ENCODE peak calls at places on chromosomes 11 and 22, in nine cellular contexts. I, J, N, B, X, Q, T, A and V are unnamed samples. For H3K36me3, the result is how much of the 10 kb centered on the place peaks cover.

GRCh38 chr11:47512701-47513100 is 40.2 kb downstream of the CELF1 start:
- DNase-seq in N (no peak), I (no peak), T (no peak), Q (no peak), J (no peak), X (no peak), B (no peak), A (no peak), V (no peak)

GRCh38 chr11:129278586-129279319 is 86.6 kb upstream of the ARHGAP32 start:
- DNase-seq in A (no peak), N (no peak), Q (no peak), T (peak), B (no peak), I (no peak), X (no peak), J (no peak), V (no peak)

GRCh38 chr11:72075756-72076155 is 4.6 kb downstream of the NUMA1 start:
- DNase-seq in J (no peak), X (no peak), Q (no peak), B (no peak), A (no peak), I (no peak), T (no peak), N (no peak), V (no peak)

GRCh38 chr11:117459979-117460300 is 132.3 kb downstream of the CEP164 start:
- DNase-seq in X (no peak), I (no peak), Q (no peak), B (no peak), T (no peak), N (no peak), A (no peak), J (peak), V (no peak)

GRCh38 chr22:23230348-23231068 is 50.2 kb downstream of the BCR start:
- DNase-seq in T (peak), N (no peak), A (peak), I (no peak), X (no peak), B (no peak), J (no peak), Q (no peak), V (no peak)

GRCh38 chr11:99739464-99740089 is 718.8 kb downstream of the CNTN5 start:
- DNase-seq in N (no peak), X (no peak), A (peak), J (no peak), B (peak), Q (no peak), I (no peak), T (no peak), V (no peak)

GRCh38 chr11:68751331-68751856 is at the start of gene TESMIN:
- DNase-seq in J (peak), N (peak), Q (peak), B (peak), X (peak), A (peak), I (peak), T (peak), V (peak)

GRCh38 chr11:128610765-128611617 is 23.6 kb upstream of the ETS1 start:
- DNase-seq in N (no peak), X (no peak), T (peak), I (no peak), J (no peak), A (no peak), Q (no peak), B (no peak), V (no peak)

GRCh38 chr11:57762235-57762866 is 749 bp downstream of the CTNND1 start:
- DNase-seq in N (no peak), Q (no peak), X (no peak), B (no peak), J (no peak), T (no peak), A (no peak), I (no peak), V (no peak)

GRCh38 chr11:95688501-95689222 is 100.9 kb downstream of the FAM76B start:
- DNase-seq in B (no peak), A (no peak), X (no peak), J (no peak), T (no peak), Q (no peak), N (no peak), I (no peak), V (no peak)

GRCh38 chr11:84247931-84248330 is 961.8 kb upstream of the CCDC90B start:
- DNase-seq in J (no peak), I (no peak), N (no peak), A (no peak), B (no peak), X (no peak), T (no peak), Q (no peak), V (no peak)

GRCh38 chr11:45165806-45166603 is 19.6 kb downstream of the PRDM11 start:
- DNase-seq in B (no peak), A (no peak), I (no peak), X (no peak), N (no peak), J (peak), T (peak), Q (no peak), V (no peak)

GRCh38 chr11:130806746-130807145 is 109.5 kb downstream of the SNX19 start:
- DNase-seq in N (no peak), X (no peak), J (no peak), B (no peak), I (no peak), T (no peak), A (no peak), Q (no peak), V (no peak)

GRCh38 chr11:44659641-44660040 is 67.1 kb upstream of the TSPAN18 start:
- DNase-seq in A (no peak), J (peak), B (no peak), Q (no peak), X (no peak), I (no peak), N (no peak), T (no peak), V (no peak)

GRCh38 chr22:36286096-36286957 is 33.4 kb downstream of the APOL1 start:
- DNase-seq in I (peak), X (no peak), N (peak), B (peak), J (peak), Q (peak), A (peak), T (peak), V (peak)

GRCh38 chr11:72058416-72059034 is 21.8 kb downstream of the NUMA1 start:
- DNase-seq in N (no peak), X (no peak), B (no peak), T (no peak), I (no peak), J (no peak), Q (no peak), A (no peak), V (no peak)

GRCh38 chr11:2847511-2847910 is 38.1 kb downstream of the CDKN1C start:
- DNase-seq in N (no peak), I (no peak), Q (no peak), A (no peak), B (no peak), T (no peak), X (no peak), J (no peak), V (no peak)

GRCh38 chr11:82494988-82495432 is 238.7 kb downstream of the FAM181B start:
- DNase-seq in B (peak), T (no peak), N (no peak), I (no peak), J (no peak), A (no peak), Q (no peak), X (no peak), V (no peak)

GRCh38 chr11:117080370-117080769 is 17.9 kb downstream of the SIK3 start:
- DNase-seq in A (no peak), N (no peak), B (no peak), J (no peak), X (no peak), I (no peak), Q (no peak), T (no peak), V (no peak)

GRCh38 chr11:14259186-14259784 is 99.7 kb downstream of the RRAS2 start:
- DNase-seq in J (no peak), I (no peak), Q (no peak), N (no peak), A (no peak), X (no peak), B (no peak), T (no peak), V (no peak)

GRCh38 chr11:13335319-13335718 is 57.7 kb downstream of the BMAL1 start:
- DNase-seq in J (peak), N (peak), A (no peak), I (no peak), T (no peak), Q (peak), B (peak), X (peak), V (peak)

GRCh38 chr11:79381036-79381435 is 59.8 kb downstream of the TENM4 start:
- DNase-seq in Q (no peak), N (no peak), T (no peak), X (no peak), B (no peak), I (no peak), A (no peak), J (no peak), V (no peak)

GRCh38 chr11:79382301-79382700 is 58.5 kb downstream of the TENM4 start:
- DNase-seq in T (no peak), N (no peak), X (no peak), I (no peak), B (no peak), J (no peak), A (no peak), Q (no peak), V (no peak)

GRCh38 chr11:79388201-79388600 is 52.6 kb downstream of the TENM4 start:
- DNase-seq in A (no peak), J (no peak), N (no peak), I (no peak), T (no peak), B (no peak), X (no peak), Q (no peak), V (no peak)

DNA sequence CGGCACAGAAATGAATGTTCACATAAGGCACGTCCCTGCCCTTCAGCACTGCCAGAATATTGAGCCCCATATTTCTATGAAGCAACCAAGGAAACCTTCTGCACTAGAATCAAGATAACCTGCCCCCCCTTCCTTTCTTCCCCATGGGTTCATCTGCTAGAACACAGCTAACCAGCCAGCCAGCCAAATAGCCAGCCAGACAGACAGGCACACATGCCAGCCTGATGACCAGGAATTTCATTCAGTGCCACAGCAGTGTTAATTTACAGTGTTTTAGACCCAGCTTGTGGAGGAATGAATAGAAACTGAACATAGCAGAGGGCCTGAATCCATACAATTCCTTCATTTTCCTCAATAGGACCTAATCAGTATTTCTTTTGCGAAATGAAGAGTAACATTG is 57.0 kb downstream of the TENM4 start:
- DNase-seq in T (no peak), X (no peak), A (no peak), N (no peak), Q (no peak), J (no peak), I (no peak), B (no peak), V (no peak)
- TF ChIP-seq POLR2AphosphoS5 in T (no peak), X (no peak), A (no peak), N (no peak), Q (no peak), J (no peak), I (no peak), B (no peak), V (no peak)

GRCh38 chr22:50287731-50288130 is 17.6 kb upstream of the MAPK11 start:
- DNase-seq in T (no peak), Q (no peak), N (no peak), J (no peak), X (no peak), A (no peak), B (no peak), I (no peak), V (no peak)
- H3K36me3 ChIP-seq in T (under half), Q (under half), N (half or more), J (half or more), X (half or more), A (under half), B (under half), I (half or more), V (half or more)

DNA sequence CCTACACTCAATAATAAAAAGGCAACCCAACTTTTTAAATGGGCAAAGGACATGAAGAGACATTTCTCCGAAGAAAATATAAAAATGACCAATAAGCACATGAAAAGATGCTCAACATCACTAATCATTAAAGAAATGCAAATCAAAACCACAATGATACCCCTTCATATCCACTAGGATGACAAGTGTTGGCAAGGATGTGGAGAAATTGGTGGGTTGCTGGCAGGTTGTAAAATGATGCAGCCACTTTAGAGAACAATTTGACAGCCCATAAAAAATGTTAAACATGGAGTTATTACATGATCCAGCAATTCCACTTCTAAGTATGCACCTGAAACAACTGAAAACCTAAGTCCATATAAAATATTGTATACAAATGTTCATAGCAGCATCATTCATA is 73.2 kb upstream of the LMO2 start:
- DNase-seq in J (no peak), A (no peak), Q (no peak), X (no peak), T (no peak), N (no peak), B (no peak), I (no peak), V (no peak)
- TF ChIP-seq POLR2AphosphoS5 in J (no peak), A (no peak), Q (no peak), X (no peak), T (no peak), N (no peak), B (no peak), I (no peak), V (no peak)

GRCh38 chr11:119228535-119229302 is 22.6 kb downstream of the CBL start:
- DNase-seq in J (no peak), X (no peak), T (no peak), Q (no peak), B (no peak), I (no peak), N (no peak), A (no peak), V (no peak)

GRCh38 chr11:119222308-119222707 is 16.2 kb downstream of the CBL start:
- DNase-seq in N (no peak), T (no peak), J (no peak), X (no peak), B (no peak), A (no peak), Q (no peak), I (no peak), V (no peak)

GRCh38 chr11:119218141-119218878 is 12.2 kb downstream of the CBL start:
- DNase-seq in B (no peak), A (no peak), Q (no peak), I (peak), X (no peak), T (no peak), N (no peak), J (no peak), V (no peak)

GRCh38 chr11:119222891-119223290 is 16.8 kb downstream of the CBL start:
- DNase-seq in Q (no peak), X (no peak), T (no peak), J (no peak), I (no peak), N (no peak), A (no peak), B (no peak), V (no peak)

DNA sequence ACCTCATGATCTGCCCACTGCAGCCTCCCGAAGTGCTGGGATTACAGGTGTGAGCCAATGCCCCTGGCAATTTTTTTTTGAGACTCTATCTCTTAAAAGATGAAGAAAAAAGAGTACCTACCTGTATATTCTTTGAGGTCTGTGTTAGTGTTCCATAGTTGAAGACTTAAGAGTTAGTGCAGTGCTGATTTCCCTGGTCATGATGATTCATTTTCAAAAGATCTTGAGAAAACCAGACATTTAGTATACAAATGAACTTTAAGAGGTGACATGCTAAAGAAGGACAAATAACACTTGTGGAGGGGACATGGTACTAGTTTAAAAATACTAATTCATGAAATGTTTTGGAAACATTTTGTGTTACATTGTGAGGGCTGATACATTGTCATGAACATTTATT is 17.7 kb downstream of the CBL start:
- DNase-seq in I (no peak), Q (no peak), J (no peak), N (no peak), B (no peak), X (no peak), A (no peak), T (no peak), V (no peak)
- H3K36me3 ChIP-seq in I (under half), Q (under half), J (under half), N (under half), B (under half), X (under half), A (under half), T (under half), V (under half)

DNA sequence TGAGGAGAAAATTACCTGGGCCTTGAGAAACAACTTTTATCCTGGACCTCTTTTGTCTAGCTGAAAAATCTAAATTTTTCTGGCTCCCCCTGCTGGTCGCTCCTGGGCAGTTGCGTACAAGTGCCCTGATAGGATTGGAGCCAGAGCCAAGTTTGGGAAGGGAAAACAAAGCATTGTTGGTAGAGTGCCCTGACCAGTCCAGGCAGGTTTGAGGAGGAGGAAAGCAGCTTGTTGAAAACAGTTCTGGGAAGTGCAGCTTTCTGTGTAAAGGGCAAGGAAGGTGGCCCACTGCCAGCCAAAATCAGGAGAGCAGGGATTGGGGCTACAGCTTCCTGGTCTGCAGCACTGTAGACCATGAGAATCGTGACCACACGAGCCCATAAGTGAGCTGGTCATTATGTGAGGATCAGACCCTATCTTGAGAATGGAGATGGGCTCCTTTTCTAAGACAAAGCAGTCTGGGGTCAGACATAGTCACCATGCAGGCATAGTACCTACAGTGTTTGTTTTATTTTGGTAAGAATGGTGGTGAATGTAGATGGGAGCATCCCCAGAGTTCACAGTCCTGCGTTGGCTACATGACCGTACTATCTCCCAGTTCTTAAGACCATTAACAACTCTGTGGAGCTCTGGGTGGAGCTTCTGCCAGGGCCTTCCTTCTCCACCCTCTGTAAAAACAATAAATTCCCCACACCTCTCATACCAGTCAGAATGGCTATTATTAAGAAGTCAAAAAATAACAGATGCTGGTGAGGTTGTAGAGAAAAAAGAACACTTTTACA is 21.3 kb upstream of the PIK3IP1 start:
- DNase-seq in X (peak), N (peak), Q (peak), T (peak), B (peak), I (peak), J (peak), A (peak), V (peak)
- TF ChIP-seq POLR2AphosphoS5 in X (peak), N (peak), Q (peak), T (peak), B (no peak), I (no peak), J (peak), A (peak), V (peak)

DNA sequence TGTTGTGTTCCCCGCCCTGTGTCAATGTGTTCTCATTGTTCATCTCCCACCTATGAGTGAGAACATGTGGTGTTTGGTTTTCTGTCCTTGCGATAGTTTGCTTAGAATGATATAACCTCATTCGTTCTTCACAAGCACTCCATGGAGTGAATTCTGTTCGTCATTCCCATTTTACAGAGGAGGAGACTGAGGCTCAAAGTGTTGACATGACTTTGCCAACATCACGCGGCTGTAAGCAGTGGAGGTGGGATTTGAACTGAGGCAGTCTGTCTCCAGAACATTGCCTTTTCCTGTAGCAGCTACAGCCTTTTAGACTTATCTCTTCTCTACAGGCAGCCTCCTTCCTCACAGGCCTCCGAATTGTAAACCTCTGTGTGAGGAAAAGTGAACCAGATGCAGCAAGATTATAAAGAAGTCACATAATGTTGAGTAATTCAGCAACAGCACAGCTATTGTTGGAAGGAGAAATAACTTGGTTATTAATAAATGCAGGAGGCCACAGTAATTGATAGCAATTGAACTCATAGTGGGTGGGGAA is 74.6 kb downstream of the MYO18B start:
- DNase-seq in B (no peak), N (no peak), Q (no peak), X (no peak), I (no peak), J (no peak), A (no peak), T (no peak), V (no peak)
- H3K36me3 ChIP-seq in B (under half), N (under half), Q (under half), X (under half), I (under half), J (under half), A (under half), T (under half), V (under half)

DNA sequence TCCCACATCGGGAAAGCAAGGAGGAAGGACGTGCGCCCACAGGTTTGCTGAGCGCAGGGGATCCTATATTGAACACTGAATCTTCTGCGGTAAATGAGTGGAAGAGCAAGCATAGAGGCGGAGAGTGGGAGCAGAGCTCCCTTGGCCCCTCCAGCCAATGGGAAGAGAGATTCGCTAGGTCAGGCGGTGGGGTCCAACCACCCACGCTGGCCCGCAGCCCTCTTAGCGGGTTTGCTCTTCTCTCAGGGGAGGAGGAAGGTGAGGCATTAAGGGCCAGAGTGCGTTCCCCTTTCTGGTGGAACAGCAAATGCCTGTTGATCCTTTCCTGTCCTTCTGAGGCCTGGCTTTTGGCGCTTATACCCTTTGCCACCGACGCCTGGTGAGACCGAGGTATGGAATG is 10.6 kb downstream of the NLRP14 start:
- DNase-seq in Q (no peak), T (no peak), N (no peak), A (no peak), B (no peak), X (no peak), I (no peak), J (no peak), V (no peak)
- TF ChIP-seq POLR2AphosphoS5 in Q (no peak), T (no peak), N (no peak), A (no peak), B (no peak), X (no peak), I (no peak), J (no peak), V (no peak)

DNA sequence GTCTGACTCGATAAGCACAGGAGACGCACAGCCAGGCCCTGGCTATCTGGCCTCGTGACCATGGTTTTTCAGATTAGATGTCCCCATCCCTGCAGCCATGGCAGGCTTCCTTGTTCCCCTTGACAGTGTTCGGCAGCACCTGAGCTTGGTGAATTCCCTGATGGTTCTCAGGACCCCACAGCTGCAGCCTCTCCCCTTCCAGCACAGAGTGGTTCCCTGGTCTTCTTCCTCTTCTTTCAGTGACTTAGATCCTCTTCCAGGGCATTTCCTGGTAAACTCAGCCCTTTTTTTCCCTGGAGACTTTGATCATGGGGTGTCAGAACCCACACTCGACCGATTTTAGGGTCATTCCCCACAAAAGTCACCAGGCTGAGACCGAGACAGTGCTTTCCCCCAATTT is 14.5 kb downstream of the GLB1L3 start:
- DNase-seq in X (no peak), J (no peak), I (no peak), Q (no peak), A (no peak), T (no peak), B (no peak), N (no peak), V (no peak)
- H3K36me3 ChIP-seq in X (under half), J (under half), I (under half), Q (under half), A (under half), T (under half), B (under half), N (under half), V (under half)